ENCODE peak calls at places on chromosomes 6 and 20, in six cellular contexts. K is AG09319, H is caudate nucleus, D is endothelial cell of umbilical vein, Q is COR-L47, F is NCI-H460. R is an unnamed sample.
A peak's percentile ranks its signal among the peaks of the same experiment; 100 is the strongest.

GRCh38 chr20:62119591-62120364 is 2.5 kb upstream of the LSM14B start:
- DNase-seq in D (no peak), H (no peak), K (no peak), Q (no peak), F (no peak), R (no peak)

GRCh38 chr6:69783124-69783523 is 13.7 kb downstream of the LMBRD1 start:
- DNase-seq in K (no peak), F (no peak), H (no peak), D (no peak), Q (no peak), R (no peak)

GRCh38 chr20:46951840-46952497 is 57.3 kb downstream of the EYA2 start:
- DNase-seq in F (no peak), H (no peak), K (no peak), Q (no peak), D (no peak), R (no peak)

GRCh38 chr20:1332749-1333300 is 3.9 kb upstream of the SDCBP2 start:
- DNase-seq in H (no peak), K (no peak), F (no peak), Q (no peak), D (peak; percentile 73), R (peak; percentile 77)

GRCh38 chr6:160714731-160715130 is 12.7 kb downstream of the PLG start:
- DNase-seq in K (no peak), D (no peak), Q (no peak), H (no peak), F (no peak), R (no peak)

GRCh38 chr6:142624978-142625715 is 319.8 kb downstream of the HIVEP2 start:
- DNase-seq in F (no peak), Q (no peak), H (no peak), K (no peak), D (no peak), R (no peak)

GRCh38 chr6:136962661-136963060 is 40.6 kb downstream of the SLC35D3 start:
- DNase-seq in D (peak; percentile 61), Q (peak; percentile 82), F (no peak), K (no peak), H (no peak), R (peak; percentile 68)

GRCh38 chr6:157022022-157022740 is 245.0 kb downstream of the ARID1B start:
- DNase-seq in D (peak; percentile 77), H (peak; percentile 92), K (peak; percentile 85), F (peak; percentile 61), Q (peak; percentile 47), R (peak; percentile 90)

GRCh38 chr20:44142416-44142815 is 44.6 kb downstream of the JPH2 start:
- DNase-seq in H (no peak), F (no peak), Q (no peak), K (no peak), D (no peak), R (no peak)

GRCh38 chr20:48155231-48155630 is 369.9 kb upstream of the SULF2 start:
- DNase-seq in D (no peak), K (no peak), H (peak; percentile 35), F (no peak), Q (no peak), R (no peak)

GRCh38 chr6:160733045-160733646 is 31.1 kb downstream of the PLG start:
- DNase-seq in F (peak; percentile 31), K (peak; percentile 15), D (no peak), Q (no peak), H (peak; percentile 16), R (peak; percentile 39)

GRCh38 chr20:58843128-58843556 is 7.6 kb downstream of the GNAS-AS1 start:
- DNase-seq in H (no peak), K (no peak), Q (no peak), D (no peak), F (no peak), R (no peak)

GRCh38 chr6:81808834-81809598 is 56.5 kb upstream of the TENT5A start:
- DNase-seq in Q (no peak), D (peak; percentile 93), F (no peak), H (no peak), K (no peak), R (peak; percentile 77)

GRCh38 chr6:21596379-21597242 is 3.1 kb downstream of the SOX4 start:
- DNase-seq in K (no peak), F (peak; percentile 40), Q (peak; percentile 55), H (peak; percentile 3), D (peak; percentile 71), R (peak; percentile 59)

GRCh38 chr20:9442858-9443257 is 71.5 kb upstream of the LAMP5 start:
- DNase-seq in H (no peak), Q (peak; percentile 79), D (no peak), K (no peak), F (no peak), R (no peak)

GRCh38 chr20:29409833-29410804 is 1847.3 kb upstream of the DEFB115 start:
- DNase-seq in D (no peak), Q (no peak), K (no peak), H (no peak), F (no peak), R (no peak)

GRCh38 chr20:61664741-61665320 is 400.9 kb downstream of the TAF4 start:
- DNase-seq in F (no peak), Q (no peak), H (no peak), K (no peak), D (no peak), R (no peak)

GRCh38 chr6:36979343-36979742 is 6.7 kb downstream of the MTCH1 start:
- DNase-seq in K (peak; percentile 44), D (peak; percentile 47), H (peak; percentile 71), Q (peak; percentile 51), F (peak; percentile 22), R (peak; percentile 60)

GRCh38 chr20:51442602-51443001 is 99.9 kb downstream of the NFATC2 start:
- DNase-seq in D (no peak), F (no peak), K (no peak), H (no peak), Q (no peak), R (no peak)

GRCh38 chr20:21529863-21530262 is 16.0 kb upstream of the NKX2-2 start:
- DNase-seq in D (no peak), H (no peak), Q (peak; percentile 17), F (no peak), K (no peak), R (peak; percentile 27)

R was measured in dermis blood vessel endothelial cell.